ENCODE peak calls at places on chromosomes 5 and 9, in five cellular contexts. One of them, this sample, is unnamed.

GRCh38 chr9:95720496-95720895 is 155.0 kb upstream of the ERCC6L2 start:
- DNase-seq in ovary: no peak
- DNase-seq in PC-3: no peak
- DNase-seq in IMR-90: no peak
- DNase-seq in pancreas: no peak
- DNase-seq in this sample: no peak

GRCh38 chr9:126023962-126024361 is 276.8 kb downstream of the PBX3 start:
- DNase-seq in ovary: no peak
- DNase-seq in PC-3: no peak
- DNase-seq in IMR-90: no peak
- DNase-seq in pancreas: no peak
- DNase-seq in this sample: no peak

GRCh38 chr5:64156276-64156675 is 9.4 kb upstream of the RNF180 start:
- DNase-seq in ovary: no peak
- DNase-seq in PC-3: no peak
- DNase-seq in IMR-90: no peak
- DNase-seq in pancreas: no peak
- DNase-seq in this sample: no peak

GRCh38 chr9:117414220-117414905 is 494 bp downstream of the ASTN2 start:
- DNase-seq in ovary: peak; percentile 31
- DNase-seq in PC-3: no peak
- DNase-seq in IMR-90: no peak
- DNase-seq in pancreas: peak; percentile 61
- DNase-seq in this sample: no peak

GRCh38 chr9:97747201-97747965 is 50.2 kb upstream of the XPA start:
- DNase-seq in ovary: no peak
- DNase-seq in PC-3: no peak
- DNase-seq in IMR-90: no peak
- DNase-seq in pancreas: no peak
- DNase-seq in this sample: no peak

GRCh38 chr9:35426627-35427026 is 63.3 kb upstream of the RUSC2 start:
- DNase-seq in ovary: no peak
- DNase-seq in PC-3: peak; percentile 82
- DNase-seq in IMR-90: no peak
- DNase-seq in pancreas: no peak
- DNase-seq in this sample: no peak

GRCh38 chr5:106877881-106878280 is 792.9 kb downstream of the EFNA5 start:
- DNase-seq in ovary: no peak
- DNase-seq in PC-3: no peak
- DNase-seq in IMR-90: no peak
- DNase-seq in pancreas: no peak
- DNase-seq in this sample: no peak

GRCh38 chr9:83986765-83987401 is 6.3 kb downstream of the RMI1 start:
- DNase-seq in ovary: no peak
- DNase-seq in PC-3: peak; percentile 58
- DNase-seq in IMR-90: peak; percentile 37
- DNase-seq in pancreas: peak; percentile 27
- DNase-seq in this sample: no peak

GRCh38 chr5:892390-893136 is at the start of the genes BRD9 and TRIP13:
- DNase-seq in ovary: peak; percentile 86
- DNase-seq in PC-3: peak; percentile 84
- DNase-seq in IMR-90: peak; percentile 64
- DNase-seq in pancreas: peak; percentile 87
- DNase-seq in this sample: peak; percentile 88

GRCh38 chr5:79850316-79850822 is 140.7 kb downstream of the MTX3 start:
- DNase-seq in ovary: no peak
- DNase-seq in PC-3: no peak
- DNase-seq in IMR-90: no peak
- DNase-seq in pancreas: no peak
- DNase-seq in this sample: no peak

GRCh38 chr9:122374885-122375420 is 4.1 kb downstream of the PTGS1 start:
- DNase-seq in ovary: peak; percentile 81
- DNase-seq in PC-3: no peak
- DNase-seq in IMR-90: peak; percentile 77
- DNase-seq in pancreas: peak; percentile 55
- DNase-seq in this sample: no peak
- H3K4me3 ChIP-seq in ovary: no peak overlapping the region
- H3K4me3 ChIP-seq in PC-3: no peak overlapping the region
- H3K4me3 ChIP-seq in IMR-90: peak overlapping the region; percentile 1
- H3K4me3 ChIP-seq in pancreas: no peak overlapping the region
- H3K4me3 ChIP-seq in this sample: no peak overlapping the region

GRCh38 chr9:92984976-92985375 is 37.7 kb downstream of the FGD3 start:
- DNase-seq in ovary: no peak
- DNase-seq in PC-3: no peak
- DNase-seq in IMR-90: no peak
- DNase-seq in pancreas: no peak
- DNase-seq in this sample: no peak
- H3K9me3 ChIP-seq in ovary: no peaks in the 10 kb centered on the region
- H3K9me3 ChIP-seq in PC-3: peaks cover 20% of the 10 kb centered on the region
- H3K9me3 ChIP-seq in IMR-90: peaks cover 6% of the 10 kb centered on the region
- H3K9me3 ChIP-seq in pancreas: no peaks in the 10 kb centered on the region
- H3K9me3 ChIP-seq in this sample: no peaks in the 10 kb centered on the region

DNA sequence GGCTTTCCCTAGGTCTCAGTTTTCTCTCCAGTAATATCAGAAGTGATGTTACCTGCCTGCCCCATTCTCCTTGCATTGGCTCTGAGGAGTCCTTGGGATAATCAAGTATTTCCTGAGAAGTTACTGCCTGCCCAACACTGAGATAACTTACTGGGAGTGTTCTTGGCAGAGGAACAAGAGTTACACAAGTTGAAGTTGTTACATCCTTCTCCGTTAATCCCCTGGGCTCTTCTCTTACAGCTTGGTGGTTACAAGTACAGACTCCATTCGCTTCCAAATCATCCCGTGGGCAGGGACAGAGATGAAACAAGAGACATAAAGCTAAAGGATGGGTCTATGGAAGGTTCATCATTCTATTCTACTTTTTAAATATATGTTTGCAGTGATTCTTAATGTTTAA is 74.1 kb upstream of the SAP30L start:
- DNase-seq in ovary: no peak
- DNase-seq in PC-3: no peak
- DNase-seq in IMR-90: peak; percentile 90
- DNase-seq in pancreas: no peak
- DNase-seq in this sample: no peak
- H3K4me1 ChIP-seq in ovary: peaks cover 9% of the 10 kb centered on the region
- H3K4me1 ChIP-seq in PC-3: peaks cover 34% of the 10 kb centered on the region
- H3K4me1 ChIP-seq in IMR-90: peaks cover 32% of the 10 kb centered on the region
- H3K4me1 ChIP-seq in pancreas: no peaks in the 10 kb centered on the region
- H3K4me1 ChIP-seq in this sample: no peaks in the 10 kb centered on the region

GRCh38 chr5:95809414-95809960 is 13.0 kb downstream of the GLRX start:
- DNase-seq in ovary: no peak
- DNase-seq in PC-3: peak; percentile 43
- DNase-seq in IMR-90: peak; percentile 52
- DNase-seq in pancreas: no peak
- DNase-seq in this sample: no peak

GRCh38 chr5:95808686-95809413 is 13.7 kb downstream of the GLRX start:
- DNase-seq in ovary: peak; percentile 68
- DNase-seq in PC-3: no peak
- DNase-seq in IMR-90: peak; percentile 52
- DNase-seq in pancreas: no peak
- DNase-seq in this sample: peak; percentile 88

GRCh38 chr5:95810305-95811125 is 12.0 kb downstream of the GLRX start:
- DNase-seq in ovary: no peak
- DNase-seq in PC-3: peak; percentile 26
- DNase-seq in IMR-90: peak; percentile 37
- DNase-seq in pancreas: no peak
- DNase-seq in this sample: no peak

GRCh38 chr5:95806687-95807086 is 15.8 kb downstream of the GLRX start:
- DNase-seq in ovary: no peak
- DNase-seq in PC-3: no peak
- DNase-seq in IMR-90: no peak
- DNase-seq in pancreas: no peak
- DNase-seq in this sample: no peak

GRCh38 chr5:95808013-95808685 is 14.4 kb downstream of the GLRX start:
- DNase-seq in ovary: no peak
- DNase-seq in PC-3: no peak
- DNase-seq in IMR-90: no peak
- DNase-seq in pancreas: no peak
- DNase-seq in this sample: no peak
- H3K4me3 ChIP-seq in ovary: no peak overlapping the region
- H3K4me3 ChIP-seq in PC-3: no peak overlapping the region
- H3K4me3 ChIP-seq in IMR-90: no peak overlapping the region
- H3K4me3 ChIP-seq in pancreas: no peak overlapping the region
- H3K4me3 ChIP-seq in this sample: no peak overlapping the region

DNA sequence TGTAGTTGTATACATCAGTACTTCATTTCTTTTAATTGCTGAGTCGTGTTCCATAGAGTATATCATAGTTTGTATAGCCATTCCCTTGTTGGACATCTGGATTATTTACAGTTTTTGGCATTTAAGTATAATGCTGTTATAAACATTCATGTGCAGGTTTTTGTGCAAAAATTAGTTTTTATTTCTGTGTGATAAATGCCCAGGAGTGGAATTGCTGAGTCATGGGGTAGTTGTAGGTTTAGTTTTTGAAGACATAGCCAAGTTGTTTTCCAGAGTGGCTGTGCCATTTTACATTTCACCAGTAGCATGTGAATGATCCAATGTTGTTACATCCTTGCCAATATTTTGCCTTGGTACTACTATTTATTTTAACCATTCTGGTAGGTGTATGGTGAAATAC is 12.5 kb downstream of the ZNF354B start:
- DNase-seq in ovary: no peak
- DNase-seq in PC-3: no peak
- DNase-seq in IMR-90: no peak
- DNase-seq in pancreas: no peak
- DNase-seq in this sample: no peak
- H3K9me3 ChIP-seq in ovary: no peaks in the 10 kb centered on the region
- H3K9me3 ChIP-seq in PC-3: peaks cover 38% of the 10 kb centered on the region
- H3K9me3 ChIP-seq in IMR-90: peaks cover 35% of the 10 kb centered on the region
- H3K9me3 ChIP-seq in pancreas: no peaks in the 10 kb centered on the region
- H3K9me3 ChIP-seq in this sample: peaks cover 4% of the 10 kb centered on the region

GRCh38 chr9:16825364-16825763 is 45.1 kb downstream of the BNC2 start:
- DNase-seq in ovary: no peak
- DNase-seq in PC-3: no peak
- DNase-seq in IMR-90: peak; percentile 73
- DNase-seq in pancreas: no peak
- DNase-seq in this sample: no peak

GRCh38 chr9:16828335-16829281 is 41.9 kb downstream of the BNC2 start:
- DNase-seq in ovary: peak; percentile 49
- DNase-seq in PC-3: peak; percentile 51
- DNase-seq in IMR-90: peak; percentile 78
- DNase-seq in pancreas: peak; percentile 34
- DNase-seq in this sample: no peak

GRCh38 chr9:16821344-16821743 is 49.1 kb downstream of the BNC2 start:
- DNase-seq in ovary: no peak
- DNase-seq in PC-3: no peak
- DNase-seq in IMR-90: no peak
- DNase-seq in pancreas: no peak
- DNase-seq in this sample: no peak

GRCh38 chr9:16825971-16826370 is 44.5 kb downstream of the BNC2 start:
- DNase-seq in ovary: no peak
- DNase-seq in PC-3: peak; percentile 20
- DNase-seq in IMR-90: peak; percentile 96
- DNase-seq in pancreas: no peak
- DNase-seq in this sample: no peak

GRCh38 chr9:16824545-16825041 is 45.9 kb downstream of the BNC2 start:
- DNase-seq in ovary: no peak
- DNase-seq in PC-3: peak; percentile 54
- DNase-seq in IMR-90: peak; percentile 85
- DNase-seq in pancreas: no peak
- DNase-seq in this sample: no peak
- H3K4me1 ChIP-seq in ovary: peaks cover 10% of the 10 kb centered on the region
- H3K4me1 ChIP-seq in PC-3: peaks cover 33% of the 10 kb centered on the region
- H3K4me1 ChIP-seq in IMR-90: peaks cover 18% of the 10 kb centered on the region
- H3K4me1 ChIP-seq in pancreas: no peaks in the 10 kb centered on the region
- H3K4me1 ChIP-seq in this sample: no peaks in the 10 kb centered on the region

GRCh38 chr9:111250836-111251452 is 79.1 kb downstream of the OR2K2 start:
- DNase-seq in ovary: no peak
- DNase-seq in PC-3: no peak
- DNase-seq in IMR-90: no peak
- DNase-seq in pancreas: no peak
- DNase-seq in this sample: no peak
- H3K4me3 ChIP-seq in ovary: no peak overlapping the region
- H3K4me3 ChIP-seq in PC-3: no peak overlapping the region
- H3K4me3 ChIP-seq in IMR-90: no peak overlapping the region
- H3K4me3 ChIP-seq in pancreas: no peak overlapping the region
- H3K4me3 ChIP-seq in this sample: no peak overlapping the region

GRCh38 chr9:122527193-122527592 is at the start of gene OR1N1:
- DNase-seq in ovary: no peak
- DNase-seq in PC-3: no peak
- DNase-seq in IMR-90: no peak
- DNase-seq in pancreas: no peak
- DNase-seq in this sample: no peak

GRCh38 chr9:122526602-122527001 is 491 bp downstream of the OR1N1 start:
- DNase-seq in ovary: no peak
- DNase-seq in PC-3: no peak
- DNase-seq in IMR-90: no peak
- DNase-seq in pancreas: no peak
- DNase-seq in this sample: no peak
- H3K9me3 ChIP-seq in ovary: no peaks in the 10 kb centered on the region
- H3K9me3 ChIP-seq in PC-3: no peaks in the 10 kb centered on the region
- H3K9me3 ChIP-seq in IMR-90: no peaks in the 10 kb centered on the region
- H3K9me3 ChIP-seq in pancreas: no peaks in the 10 kb centered on the region
- H3K9me3 ChIP-seq in this sample: no peaks in the 10 kb centered on the region

GRCh38 chr5:142724821-142725220 is 38.9 kb upstream of the FGF1 start:
- DNase-seq in ovary: no peak
- DNase-seq in PC-3: no peak
- DNase-seq in IMR-90: no peak
- DNase-seq in pancreas: no peak
- DNase-seq in this sample: no peak

GRCh38 chr5:142720561-142721275 is 34.8 kb upstream of the FGF1 start:
- DNase-seq in ovary: no peak
- DNase-seq in PC-3: peak; percentile 79
- DNase-seq in IMR-90: peak; percentile 33
- DNase-seq in pancreas: peak; percentile 78
- DNase-seq in this sample: no peak

GRCh38 chr5:142719836-142720330 is 34.0 kb upstream of the FGF1 start:
- DNase-seq in ovary: no peak
- DNase-seq in PC-3: no peak
- DNase-seq in IMR-90: no peak
- DNase-seq in pancreas: no peak
- DNase-seq in this sample: no peak

GRCh38 chr5:142722896-142723295 is 37.0 kb upstream of the FGF1 start:
- DNase-seq in ovary: no peak
- DNase-seq in PC-3: no peak
- DNase-seq in IMR-90: no peak
- DNase-seq in pancreas: no peak
- DNase-seq in this sample: no peak

DNA sequence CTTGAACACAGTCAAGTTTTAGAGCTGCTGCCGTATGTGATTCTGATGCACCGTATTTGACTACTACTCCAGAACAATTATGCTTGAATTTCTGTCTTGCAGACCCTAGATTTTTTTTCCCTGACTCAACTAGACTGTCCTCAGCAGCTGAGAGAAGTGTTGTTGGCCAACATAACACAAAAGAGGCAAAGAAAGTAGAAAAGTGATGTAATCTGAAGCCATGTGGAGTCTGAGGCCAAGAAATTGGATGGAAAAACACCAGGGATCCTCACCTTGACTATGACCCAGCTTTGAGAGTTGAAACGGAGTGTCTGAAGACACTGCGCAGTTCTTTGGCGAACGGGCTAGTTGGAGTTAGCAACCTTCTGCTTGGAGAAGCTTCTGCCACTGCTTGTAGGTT is 36.3 kb upstream of the FGF1 start:
- DNase-seq in ovary: no peak
- DNase-seq in PC-3: no peak
- DNase-seq in IMR-90: peak; percentile 31
- DNase-seq in pancreas: no peak
- DNase-seq in this sample: no peak
- H3K4me1 ChIP-seq in ovary: no peaks in the 10 kb centered on the region
- H3K4me1 ChIP-seq in PC-3: peaks cover 36% of the 10 kb centered on the region
- H3K4me1 ChIP-seq in IMR-90: peaks cover 13% of the 10 kb centered on the region
- H3K4me1 ChIP-seq in pancreas: no peaks in the 10 kb centered on the region
- H3K4me1 ChIP-seq in this sample: no peaks in the 10 kb centered on the region